ENCODE peak calls at places on chromosomes 5 and 9, in four cellular contexts. B is CD4-positive, alpha-beta T cell; Q is progenitor cell of endocrine pancreas; P is activated CD8-positive, alpha-beta memory T cell treated with anti-CD3 and anti-CD28 coated beads, Interleukin-2, amount 50 U/mL, for 48 hours. A is an unnamed sample.

GRCh38 chr5:42268630-42269029 is 154.6 kb upstream of the GHR start:
- DNase-seq in B (no peak), Q (no peak), P (no peak), A (no peak)

GRCh38 chr5:154421868-154422267 is 23.9 kb upstream of the SAP30L start:
- DNase-seq in B (no peak), Q (no peak), P (no peak), A (no peak)

GRCh38 chr9:23769307-23769935 is 56.6 kb downstream of the ELAVL2 start:
- DNase-seq in B (no peak), Q (no peak), P (no peak), A (no peak)

GRCh38 chr5:528625-529511 is 4.6 kb upstream of the SLC9A3 start:
- DNase-seq in B (no peak), Q (no peak), P (no peak), A (no peak)

GRCh38 chr5:134436523-134437339 is 25.1 kb upstream of the CDKN2AIPNL start:
- DNase-seq in B (peak), Q (no peak), P (peak), A (no peak)

GRCh38 chr9:21481470-21482057 is 549 bp downstream of the IFNE start:
- DNase-seq in B (no peak), Q (no peak), P (no peak), A (no peak)

GRCh38 chr9:127838375-127839078 is 15.9 kb downstream of the ENG start:
- DNase-seq in B (no peak), Q (no peak), P (no peak), A (no peak)

GRCh38 chr9:98275159-98275558 is 19.7 kb upstream of the TBC1D2 start:
- DNase-seq in B (no peak), Q (no peak), P (no peak), A (no peak)

GRCh38 chr9:134551657-134552348 is 89.8 kb upstream of the COL5A1 start:
- DNase-seq in B (no peak), Q (no peak), P (no peak), A (no peak)

GRCh38 chr5:153157156-153157555 is 333.3 kb upstream of the GRIA1 start:
- DNase-seq in B (no peak), Q (no peak), P (no peak), A (no peak)

GRCh38 chr5:150153957-150154617 is 1.6 kb downstream of the PDGFRB start:
- DNase-seq in B (no peak), Q (no peak), P (no peak), A (no peak)

GRCh38 chr5:76025069-76025468 is 58.1 kb upstream of the SV2C start:
- DNase-seq in B (no peak), Q (no peak), P (no peak), A (peak)

GRCh38 chr5:14453486-14453885 is 128.1 kb upstream of the OTULINL start:
- DNase-seq in B (no peak), Q (no peak), P (no peak), A (no peak)

GRCh38 chr5:1190296-1190695 is 11.1 kb upstream of the SLC6A19 start:
- DNase-seq in B (no peak), Q (no peak), P (no peak), A (no peak)

GRCh38 chr5:51974834-51975233 is 591.6 kb downstream of the ISL1 start:
- DNase-seq in B (no peak), Q (no peak), P (no peak), A (no peak)

GRCh38 chr5:180080670-180081280 is 9.2 kb upstream of the RNF130 start:
- DNase-seq in B (no peak), Q (no peak), P (peak), A (no peak)

GRCh38 chr9:127937046-127937382 is 640 bp downstream of the DPM2 start:
- DNase-seq in B (no peak), Q (no peak), P (no peak), A (no peak)

GRCh38 chr9:21801683-21802417 is 586 bp upstream of the MTAP start:
- DNase-seq in B (no peak), Q (peak), P (peak), A (no peak)

GRCh38 chr5:82277613-82277986 is 554 bp downstream of the RPS23 start:
- DNase-seq in B (no peak), Q (no peak), P (peak), A (no peak)

GRCh38 chr5:134084570-134084969 is 29.9 kb upstream of the TCF7 start:
- DNase-seq in B (no peak), Q (no peak), P (peak), A (no peak)

GRCh38 chr5:116297296-116297814 is 212.5 kb downstream of the COMMD10 start:
- DNase-seq in B (no peak), Q (no peak), P (no peak), A (no peak)